ENCODE peak calls at places on chromosomes 3 and 15, in eight cellular contexts. T, V, H, R, X, Y, O and L are unnamed samples.

GRCh38 chr3:118760611-118761606 is 273.7 kb downstream of the IGSF11 start:
- DNase-seq in V (no peak), T (no peak), X (no peak), Y (no peak), R (no peak), O (no peak), H (peak), L (no peak)

GRCh38 chr15:89646416-89647141 is 8.7 kb downstream of the KIF7 start:
- DNase-seq in Y (no peak), O (no peak), T (no peak), V (peak), R (no peak), X (no peak), H (no peak), L (peak)

GRCh38 chr3:53137835-53138446 is 7.7 kb upstream of the RFT1 start:
- DNase-seq in O (no peak), Y (no peak), T (no peak), V (no peak), H (no peak), R (no peak), X (no peak), L (no peak)

GRCh38 chr3:156978471-156978961 is 152.4 kb downstream of the LEKR1 start:
- DNase-seq in O (no peak), H (no peak), R (no peak), T (no peak), X (no peak), Y (no peak), V (peak), L (no peak)

GRCh38 chr3:52218953-52219650 is 6.3 kb downstream of the TLR9 start:
- DNase-seq in H (no peak), R (no peak), X (no peak), Y (no peak), V (peak), T (peak), O (peak), L (no peak)

GRCh38 chr3:112646623-112647022 is 5.7 kb upstream of the CCDC80 start:
- DNase-seq in Y (no peak), V (no peak), T (no peak), H (peak), R (no peak), X (no peak), O (no peak), L (no peak)

GRCh38 chr3:99413504-99413903 is 224.9 kb upstream of the COL8A1 start:
- DNase-seq in V (no peak), R (no peak), H (no peak), T (no peak), O (no peak), X (no peak), Y (no peak), L (no peak)

GRCh38 chr3:167225821-167226220 is 154.3 kb downstream of the ZBBX start:
- DNase-seq in X (no peak), O (no peak), R (no peak), Y (no peak), H (no peak), V (no peak), T (no peak), L (no peak)

GRCh38 chr15:63860161-63860954 is 26.6 kb upstream of the HERC1 start:
- DNase-seq in R (no peak), V (peak), Y (no peak), T (no peak), H (no peak), X (no peak), O (no peak), L (no peak)

GRCh38 chr3:112467584-112467983 is 31.7 kb downstream of the BTLA start:
- DNase-seq in V (no peak), X (no peak), H (no peak), Y (no peak), T (no peak), R (no peak), O (no peak), L (no peak)

GRCh38 chr3:125684199-125684598 is 88.9 kb upstream of the OSBPL11 start:
- DNase-seq in R (no peak), T (no peak), H (peak), O (peak), V (peak), X (no peak), Y (no peak), L (no peak)

GRCh38 chr3:179853176-179853575 is 183.6 kb downstream of the PEX5L start:
- DNase-seq in R (no peak), Y (peak), T (no peak), V (no peak), X (no peak), H (no peak), O (no peak), L (no peak)

GRCh38 chr15:85141601-85142185 is 160.0 kb downstream of the PDE8A start:
- DNase-seq in V (no peak), X (no peak), Y (no peak), O (no peak), R (no peak), T (no peak), H (no peak), L (no peak)

GRCh38 chr3:33278106-33278672 is 947 bp downstream of the FBXL2 start:
- DNase-seq in T (no peak), O (no peak), V (no peak), H (peak), X (no peak), Y (peak), R (no peak), L (no peak)

GRCh38 chr15:88375234-88375926 is 91.8 kb downstream of the MRPL46 start:
- DNase-seq in O (no peak), R (no peak), Y (peak), T (no peak), H (peak), X (no peak), V (no peak), L (no peak)

GRCh38 chr3:2218375-2218774 is 119.7 kb downstream of the CNTN4 start:
- DNase-seq in V (no peak), X (no peak), Y (no peak), H (no peak), R (no peak), T (no peak), O (no peak), L (no peak)

GRCh38 chr3:58370407-58370806 is 37.7 kb downstream of the PXK start:
- DNase-seq in H (no peak), T (no peak), Y (no peak), O (no peak), R (no peak), V (no peak), X (no peak), L (no peak)

GRCh38 chr3:45819543-45819942 is 22.4 kb downstream of the LZTFL1 start:
- DNase-seq in X (no peak), T (no peak), V (no peak), O (no peak), R (no peak), H (no peak), Y (no peak), L (no peak)

DNA sequence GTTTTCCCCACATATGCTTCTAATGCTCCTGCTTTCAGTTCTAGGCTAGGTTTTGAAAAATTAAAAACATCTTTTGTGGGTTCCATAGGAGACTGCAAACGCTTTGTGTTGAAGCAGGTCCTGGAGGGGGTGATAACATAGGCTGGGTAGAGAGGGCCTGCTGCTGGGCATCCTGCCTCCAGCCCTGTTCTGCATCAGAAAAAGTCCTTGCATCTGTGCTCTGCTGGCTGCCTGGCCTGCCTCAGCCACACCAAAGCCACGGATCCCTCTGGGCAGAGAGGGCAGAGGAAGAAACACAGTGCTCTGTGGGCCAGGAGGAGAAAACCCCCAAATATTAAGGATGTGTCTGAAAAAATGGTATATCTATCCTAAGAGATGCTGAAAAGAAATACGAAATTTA is 3.9 kb upstream of the ARPP21 start:
- DNase-seq in H (no peak), Y (no peak), R (no peak), X (no peak), O (no peak), V (peak), T (no peak), L (no peak)
- H3K27ac ChIP-seq in H (no peak), Y (no peak), R (no peak), X (no peak), O (no peak), V (no peak), T (no peak), L (no peak)

GRCh38 chr3:182970811-182971418 is 9.4 kb downstream of the DCUN1D1 start:
- DNase-seq in O (no peak), R (no peak), V (no peak), T (no peak), Y (no peak), X (no peak), H (no peak), L (no peak)

GRCh38 chr3:182969277-182969676 is 11.1 kb downstream of the DCUN1D1 start:
- DNase-seq in X (no peak), T (no peak), H (no peak), O (no peak), R (no peak), V (no peak), Y (peak), L (no peak)

GRCh38 chr3:182967218-182968204 is 12.8 kb downstream of the DCUN1D1 start:
- DNase-seq in H (no peak), X (no peak), R (no peak), T (no peak), V (no peak), O (no peak), Y (no peak), L (no peak)

GRCh38 chr3:182971637-182972036 is 8.7 kb downstream of the DCUN1D1 start:
- DNase-seq in O (no peak), X (no peak), R (no peak), H (no peak), T (no peak), Y (peak), V (no peak), L (no peak)

GRCh38 chr3:182969853-182970252 is 10.5 kb downstream of the DCUN1D1 start:
- DNase-seq in X (no peak), O (no peak), V (no peak), H (no peak), T (no peak), R (no peak), Y (no peak), L (no peak)
- H3K4me3 ChIP-seq in X (no peak), O (no peak), V (no peak), H (no peak), T (no peak), R (no peak), Y (no peak), L (no peak)

GRCh38 chr15:36807134-36807764 is 227.8 kb downstream of the CDIN1 start:
- DNase-seq in O (no peak), T (no peak), Y (no peak), H (no peak), R (no peak), X (no peak), V (no peak), L (no peak)

GRCh38 chr15:36809380-36809779 is 230.0 kb downstream of the CDIN1 start:
- DNase-seq in V (no peak), H (no peak), Y (no peak), T (no peak), X (no peak), R (no peak), O (no peak), L (no peak)

GRCh38 chr15:36805278-36805677 is 225.9 kb downstream of the CDIN1 start:
- DNase-seq in T (no peak), X (no peak), R (no peak), H (no peak), Y (no peak), V (no peak), O (no peak), L (no peak)

GRCh38 chr15:36810656-36811449 is 231.4 kb downstream of the CDIN1 start:
- DNase-seq in R (no peak), H (peak), O (no peak), T (no peak), Y (no peak), X (no peak), V (no peak), L (no peak)

DNA sequence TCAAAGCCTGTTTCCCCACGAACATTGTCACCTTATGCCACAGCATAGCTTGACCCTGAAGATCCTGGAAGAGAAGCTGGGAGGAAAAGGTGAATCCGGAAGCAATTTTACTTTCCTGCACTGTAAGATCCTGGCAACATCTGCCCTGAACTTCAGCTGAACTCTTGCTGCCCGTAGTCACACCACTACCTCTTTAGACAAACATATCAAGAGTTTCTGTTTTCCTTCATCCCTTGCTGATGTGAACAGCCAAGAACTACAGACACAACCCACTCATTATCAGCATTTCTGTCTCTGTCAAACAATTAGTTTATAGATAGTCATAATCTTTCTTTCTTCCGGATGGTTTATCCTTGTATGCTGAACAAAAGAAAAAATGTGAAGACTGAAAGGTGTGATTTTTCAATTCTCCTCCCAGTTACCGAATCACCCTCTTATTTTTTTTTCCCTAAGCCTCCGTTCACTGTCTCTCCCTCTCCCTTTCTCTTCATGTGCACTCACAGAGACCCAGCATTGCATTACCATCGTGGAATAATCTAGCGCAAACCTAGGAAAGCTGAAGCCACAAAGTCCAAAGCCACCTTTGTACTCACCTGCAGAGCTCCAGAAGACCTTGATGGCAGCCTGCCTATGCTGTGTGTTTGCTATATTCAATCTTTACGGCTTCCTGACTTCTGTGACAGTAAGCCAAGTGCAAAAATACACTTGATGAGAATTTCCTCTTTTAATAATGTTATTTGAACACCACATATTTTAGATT is 229.2 kb downstream of the CDIN1 start:
- DNase-seq in R (no peak), X (no peak), H (no peak), O (no peak), V (no peak), T (no peak), Y (peak), L (no peak)
- H3K27ac ChIP-seq in R (no peak), X (no peak), H (no peak), O (no peak), V (no peak), T (no peak), Y (no peak), L (peak)

GRCh38 chr3:70072180-70072579 is 72.6 kb downstream of the SAMMSON start:
- DNase-seq in H (no peak), V (no peak), Y (no peak), R (no peak), X (no peak), O (no peak), T (no peak), L (peak)
- H3K4me3 ChIP-seq in H (peak), V (peak), Y (peak), R (peak), X (no peak), O (no peak), T (no peak), L (peak)

GRCh38 chr3:158748237-158748828 is 16.1 kb upstream of the RARRES1 start:
- DNase-seq in Y (peak), X (peak), R (peak), O (peak), H (no peak), V (peak), T (peak), L (peak)

GRCh38 chr3:158749526-158749925 is 17.3 kb upstream of the RARRES1 start:
- DNase-seq in O (no peak), X (no peak), T (no peak), H (no peak), Y (no peak), V (no peak), R (no peak), L (no peak)

GRCh38 chr3:158749977-158750376 is 17.7 kb upstream of the RARRES1 start:
- DNase-seq in Y (no peak), X (no peak), T (no peak), V (no peak), R (no peak), O (no peak), H (no peak), L (no peak)

GRCh38 chr3:158751316-158751715 is 19.1 kb upstream of the RARRES1 start:
- DNase-seq in V (no peak), H (no peak), R (no peak), X (no peak), O (no peak), Y (no peak), T (no peak), L (no peak)

DNA sequence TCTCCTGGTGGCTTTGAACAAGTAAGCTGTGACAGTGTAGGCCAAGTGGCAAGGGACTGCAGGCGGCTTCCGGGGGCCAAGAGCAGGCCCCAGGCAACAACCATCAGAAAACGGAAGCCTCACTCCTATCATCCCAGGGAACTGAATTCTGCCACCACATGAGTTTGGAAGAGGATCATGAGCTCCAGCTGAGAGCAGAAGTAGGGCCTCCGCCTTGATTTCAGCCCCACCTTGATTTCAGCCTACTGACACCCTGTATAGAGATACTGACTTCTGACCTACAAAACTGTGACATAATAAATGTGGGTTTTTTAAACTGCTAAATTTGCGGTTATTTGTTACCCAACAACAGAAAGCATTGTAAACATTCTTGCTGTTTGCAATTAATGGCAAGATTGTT is 21.6 kb upstream of the RARRES1 start:
- DNase-seq in R (no peak), O (no peak), X (no peak), T (no peak), H (no peak), Y (no peak), V (no peak), L (no peak)
- H3K27ac ChIP-seq in R (no peak), O (no peak), X (no peak), T (no peak), H (no peak), Y (no peak), V (no peak), L (no peak)

GRCh38 chr3:90035643-90036042 is 928.2 kb downstream of the EPHA3 start:
- DNase-seq in T (no peak), V (no peak), Y (no peak), H (no peak), O (no peak), X (no peak), R (no peak), L (no peak)

GRCh38 chr3:90040554-90040953 is 933.1 kb downstream of the EPHA3 start:
- DNase-seq in T (no peak), H (no peak), R (no peak), X (no peak), V (no peak), O (no peak), Y (no peak), L (no peak)

GRCh38 chr3:90033242-90033641 is 925.8 kb downstream of the EPHA3 start:
- DNase-seq in Y (no peak), V (no peak), R (no peak), O (no peak), H (no peak), X (no peak), T (no peak), L (no peak)

GRCh38 chr3:90039994-90040393 is 932.6 kb downstream of the EPHA3 start:
- DNase-seq in T (no peak), O (no peak), Y (no peak), R (no peak), X (no peak), H (no peak), V (no peak), L (no peak)

GRCh38 chr3:90036931-90037330 is 929.5 kb downstream of the EPHA3 start:
- DNase-seq in T (no peak), Y (no peak), V (no peak), R (no peak), X (no peak), H (no peak), O (no peak), L (no peak)
- H3K4me3 ChIP-seq in T (no peak), Y (no peak), V (no peak), R (no peak), X (no peak), H (no peak), O (no peak), L (no peak)

GRCh38 chr3:134334231-134334900 is 39.9 kb downstream of the AMOTL2 start:
- DNase-seq in R (no peak), X (peak), Y (no peak), T (no peak), V (no peak), H (no peak), O (no peak), L (no peak)
- H3K27ac ChIP-seq in R (peak), X (peak), Y (peak), T (peak), V (peak), H (peak), O (peak), L (peak)

GRCh38 chr15:55224892-55225291 is 28.2 kb upstream of the RSL24D1 start:
- DNase-seq in R (no peak), X (no peak), Y (no peak), H (no peak), T (no peak), O (no peak), V (no peak), L (no peak)

GRCh38 chr15:55226127-55226526 is 29.4 kb upstream of the RSL24D1 start:
- DNase-seq in H (no peak), V (no peak), R (no peak), T (no peak), X (no peak), Y (no peak), O (no peak), L (no peak)

GRCh38 chr15:55218068-55218467 is 21.3 kb upstream of the RSL24D1 start:
- DNase-seq in T (no peak), Y (no peak), V (no peak), H (no peak), X (no peak), O (no peak), R (no peak), L (no peak)

GRCh38 chr15:55221090-55222011 is 24.6 kb upstream of the RSL24D1 start:
- DNase-seq in R (no peak), Y (peak), H (peak), T (no peak), O (no peak), V (no peak), X (peak), L (no peak)

DNA sequence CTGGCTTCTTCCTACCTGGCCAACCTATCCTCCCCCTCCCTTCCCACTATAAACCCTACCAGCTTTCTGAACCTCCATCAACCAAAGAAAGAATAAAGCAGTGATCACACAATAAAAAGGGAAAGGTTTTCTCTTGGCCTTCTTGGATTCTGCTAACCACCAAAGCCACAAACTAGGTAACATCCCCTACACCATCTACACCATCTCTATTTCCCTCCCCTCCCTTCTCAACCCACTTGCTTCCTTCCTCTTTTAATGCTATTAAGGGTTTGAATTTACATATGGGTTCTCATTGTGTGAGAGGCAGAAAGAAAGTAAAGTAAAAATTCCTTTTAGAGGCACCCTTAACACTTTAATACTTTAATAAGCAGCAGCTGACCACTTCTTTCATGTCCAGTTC is 25.8 kb upstream of the RSL24D1 start:
- DNase-seq in H (no peak), X (no peak), Y (no peak), O (no peak), T (no peak), R (no peak), V (no peak), L (no peak)
- H3K4me3 ChIP-seq in H (no peak), X (no peak), Y (no peak), O (no peak), T (no peak), R (no peak), V (no peak), L (no peak)

GRCh38 chr3:4493931-4494806 is 1.0 kb downstream of the ITPR1 start:
- DNase-seq in H (peak), Y (no peak), X (no peak), T (peak), V (peak), R (no peak), O (no peak), L (no peak)
- H3K27ac ChIP-seq in H (no peak), Y (no peak), X (peak), T (peak), V (peak), R (peak), O (peak), L (peak)

GRCh38 chr15:92881838-92882696 is 18.1 kb upstream of the CHD2 start:
- DNase-seq in T (peak), V (peak), H (peak), O (peak), X (peak), R (peak), Y (peak), L (peak)
- H3K4me3 ChIP-seq in T (peak), V (peak), H (peak), O (peak), X (peak), R (peak), Y (peak), L (peak)